ENCODE peak calls at places on chromosomes 3 and 15, in four cellular contexts. R, J, A and M are unnamed samples.

GRCh38 chr3:71990545-71990944 is 205.6 kb upstream of the PROK2 start:
- DNase-seq in J (no peak), A (no peak), R (no peak), M (no peak)

GRCh38 chr3:100650651-100651611 is 41.5 kb downstream of the ADGRG7 start:
- DNase-seq in A (no peak), R (peak; percentile 90), J (no peak), M (no peak)

GRCh38 chr3:63142681-63143080 is 135.4 kb upstream of the SYNPR start:
- DNase-seq in J (no peak), R (no peak), A (no peak), M (no peak)

GRCh38 chr15:40239671-40240618 is 1.1 kb downstream of the PAK6 start:
- DNase-seq in R (peak; percentile 46), J (no peak), A (no peak), M (no peak)

GRCh38 chr15:23860290-23860751 is 173.2 kb upstream of the NDN start:
- DNase-seq in R (no peak), J (no peak), A (no peak), M (no peak)

GRCh38 chr3:78741066-78741645 is 1026.6 kb downstream of the ROBO1 start:
- DNase-seq in J (no peak), R (peak; percentile 62), A (no peak), M (no peak)

GRCh38 chr15:34729056-34729455 is 25.7 kb downstream of the GJD2 start:
- DNase-seq in J (no peak), R (no peak), A (no peak), M (no peak)

GRCh38 chr3:139561959-139562676 is 22.6 kb upstream of the RBP1 start:
- DNase-seq in R (peak; percentile 56), J (peak; percentile 38), A (peak; percentile 62), M (no peak)

GRCh38 chr3:12194209-12194608 is 35.5 kb upstream of the TIMP4 start:
- DNase-seq in J (no peak), A (no peak), R (peak; percentile 88), M (no peak)

GRCh38 chr3:62378329-62378789 is 5.0 kb upstream of the FEZF2 start:
- DNase-seq in A (no peak), R (no peak), J (no peak), M (no peak)

GRCh38 chr3:129441782-129442181 is 1.8 kb downstream of the IFT122 start:
- DNase-seq in R (no peak), J (peak; percentile 57), A (no peak), M (no peak)

GRCh38 chr15:92033723-92034122 is 180.2 kb downstream of the SLCO3A1 start:
- DNase-seq in A (no peak), J (no peak), R (no peak), M (no peak)

GRCh38 chr3:43372809-43373587 is 86.7 kb downstream of the SNRK start:
- DNase-seq in A (no peak), J (no peak), R (no peak), M (no peak)

GRCh38 chr3:43256714-43257461 is 29.5 kb upstream of the SNRK start:
- DNase-seq in J (no peak), R (no peak), A (no peak), M (no peak)

GRCh38 chr15:77002436-77002835 is 7.5 kb downstream of the PSTPIP1 start:
- DNase-seq in A (no peak), J (no peak), R (no peak), M (no peak)